ENCODE peak calls at places on chromosomes 2 and 18, in six cellular contexts. V is ascending aorta, I is left ventricle myocardium inferior, Y is thoracic aorta, S is A549, Q is sigmoid colon. J is an unnamed sample.

GRCh38 chr2:102737435-102737834 is 24.4 kb upstream of the TMEM182 start:
- DNase-seq in I (no peak), V (no peak), Y (no peak), Q (no peak), S (no peak), J (no peak)

GRCh38 chr2:111909079-111909478 is 10.7 kb downstream of the MERTK start:
- DNase-seq in S (no peak), I (no peak), Y (no peak), V (no peak), Q (no peak), J (no peak)

GRCh38 chr2:234571620-234572407 is 74.9 kb upstream of the ARL4C start:
- DNase-seq in S (no peak), Q (no peak), V (no peak), I (no peak), Y (no peak), J (no peak)

GRCh38 chr2:102186676-102187190 is at the start of gene IL1RL2:
- DNase-seq in S (no peak), V (no peak), I (no peak), Q (peak; percentile 64), Y (no peak), J (no peak)

GRCh38 chr18:29418136-29418535 is 1241.2 kb upstream of the CDH2 start:
- DNase-seq in S (no peak), Q (no peak), Y (no peak), V (no peak), I (no peak), J (no peak)

GRCh38 chr2:141611981-141612380 is 518.8 kb downstream of the LRP1B start:
- DNase-seq in Y (no peak), Q (no peak), V (no peak), S (no peak), I (no peak), J (no peak)

GRCh38 chr18:22739243-22739642 is 193.9 kb upstream of the RBBP8 start:
- DNase-seq in S (no peak), Y (no peak), I (no peak), Q (no peak), V (no peak), J (no peak)

GRCh38 chr2:160700006-160700405 is 206.4 kb upstream of the RBMS1 start:
- DNase-seq in Y (no peak), I (no peak), V (no peak), Q (no peak), S (no peak), J (no peak)

GRCh38 chr2:224983719-224984388 is 58.4 kb downstream of the DOCK10 start:
- DNase-seq in Q (no peak), I (no peak), S (no peak), V (no peak), Y (no peak), J (no peak)

GRCh38 chr2:84212611-84213314 is 246.3 kb downstream of the SUCLG1 start:
- DNase-seq in V (no peak), Y (no peak), Q (no peak), I (no peak), S (no peak), J (no peak)

GRCh38 chr2:8310557-8311455 is 371.1 kb upstream of the ID2 start:
- DNase-seq in Q (no peak), I (no peak), Y (no peak), S (no peak), V (no peak), J (peak; percentile 18)

GRCh38 chr18:34108206-34108605 is 116.5 kb downstream of the NOL4 start:
- DNase-seq in V (no peak), Y (no peak), Q (no peak), I (no peak), S (no peak), J (no peak)

GRCh38 chr2:131154071-131154531 is 49.0 kb downstream of the PLEKHB2 start:
- DNase-seq in Q (no peak), S (peak; percentile 72), Y (no peak), V (no peak), I (no peak), J (peak; percentile 38)

GRCh38 chr18:36745219-36745975 is 83.4 kb downstream of the TPGS2 start:
- DNase-seq in V (no peak), Q (no peak), S (no peak), I (no peak), Y (no peak), J (no peak)

GRCh38 chr2:218876562-218877219 is 4.0 kb upstream of the WNT10A start:
- DNase-seq in Y (no peak), S (peak; percentile 62), I (peak; percentile 52), Q (peak; percentile 78), V (no peak), J (peak; percentile 63)

GRCh38 chr18:13452448-13452811 is 233.9 kb downstream of the LDLRAD4 start:
- DNase-seq in V (peak; percentile 62), S (peak; percentile 10), Q (peak; percentile 81), I (no peak), Y (no peak), J (no peak)

GRCh38 chr2:128472789-128473174 is 154.1 kb upstream of the HS6ST1 start:
- DNase-seq in S (no peak), Q (no peak), V (no peak), I (no peak), Y (no peak), J (no peak)

GRCh38 chr2:128467321-128467901 is 148.7 kb upstream of the HS6ST1 start:
- DNase-seq in S (no peak), Y (no peak), V (no peak), Q (no peak), I (peak; percentile 76), J (no peak)

GRCh38 chr2:128468186-128468585 is 149.5 kb upstream of the HS6ST1 start:
- DNase-seq in Y (no peak), I (no peak), S (no peak), Q (no peak), V (no peak), J (no peak)

GRCh38 chr2:128469203-128469602 is 150.5 kb upstream of the HS6ST1 start:
- DNase-seq in I (no peak), Q (no peak), Y (no peak), V (no peak), S (no peak), J (no peak)

GRCh38 chr2:128469875-128470274 is 151.2 kb upstream of the HS6ST1 start:
- DNase-seq in I (no peak), Q (no peak), S (no peak), V (no peak), Y (no peak), J (no peak)
- H3K9me3 ChIP-seq in I (peaks cover 22% of the 10 kb centered on the region), Q (peaks cover 8% of the 10 kb centered on the region), S (peaks cover 24% of the 10 kb centered on the region), V (peaks cover 14% of the 10 kb centered on the region), Y (peaks cover 13% of the 10 kb centered on the region), J (peaks cover 3% of the 10 kb centered on the region)

GRCh38 chr18:74456017-74456408 is 1.1 kb downstream of the DIPK1C start:
- DNase-seq in Y (no peak), V (no peak), Q (no peak), S (no peak), I (no peak), J (no peak)
- H3K4me3 ChIP-seq in Y (peak overlapping the region; percentile 61), V (peak overlapping the region; percentile 39), Q (peak overlapping the region; percentile 47), S (no peak overlapping the region), I (peak overlapping the region; percentile 82), J (no peak overlapping the region)

DNA sequence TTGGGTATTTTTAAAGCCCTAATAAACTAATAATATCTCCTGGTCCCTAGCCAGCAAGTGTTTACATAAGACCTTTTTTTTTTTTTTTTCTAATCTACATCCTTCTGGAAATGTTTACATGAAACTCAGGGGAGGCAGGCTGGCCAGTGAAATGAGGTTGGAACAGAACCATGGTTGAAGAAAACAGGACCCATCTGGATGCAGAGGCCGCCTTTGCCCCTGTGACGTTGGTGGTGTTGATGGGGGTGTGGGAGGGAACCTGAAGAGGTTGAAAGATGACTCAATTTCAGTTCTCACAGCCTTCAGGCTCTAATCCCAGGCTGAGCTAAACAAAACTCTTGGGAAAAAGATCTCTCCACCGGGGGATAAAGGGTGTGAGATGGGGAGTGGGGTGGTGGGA is 118.5 kb downstream of the NRP2 start:
- DNase-seq in Y (no peak), I (no peak), S (no peak), V (no peak), Q (peak; percentile 94), J (no peak)
- H3K27ac ChIP-seq in Y (no peak overlapping the region), I (no peak overlapping the region), S (no peak overlapping the region), V (no peak overlapping the region), Q (peak overlapping the region; percentile 86), J (no peak overlapping the region)

DNA sequence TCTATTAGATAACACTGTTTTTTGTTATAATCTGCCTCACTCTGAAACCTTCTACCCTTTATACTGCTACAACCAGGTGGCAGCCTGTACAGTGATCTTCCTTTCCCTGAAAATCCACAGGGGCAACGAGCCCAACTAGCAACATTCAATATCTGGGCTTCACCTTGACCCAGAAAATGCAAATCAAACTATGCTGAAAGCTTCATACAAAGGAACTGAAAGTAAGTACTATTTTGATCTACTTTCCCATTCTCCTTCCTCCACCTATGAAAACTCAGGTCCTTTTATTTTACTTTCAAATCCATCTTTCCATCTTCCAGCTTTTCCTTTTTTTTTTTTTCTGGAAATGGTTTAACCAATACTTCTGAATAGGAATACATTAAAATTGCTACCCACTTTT is 175.8 kb upstream of the CCDC150 start:
- DNase-seq in Y (no peak), S (no peak), I (no peak), V (no peak), Q (no peak), J (no peak)
- H3K9me3 ChIP-seq in Y (no peaks in the 10 kb centered on the region), S (peaks cover 15% of the 10 kb centered on the region), I (no peaks in the 10 kb centered on the region), V (no peaks in the 10 kb centered on the region), Q (no peaks in the 10 kb centered on the region), J (no peaks in the 10 kb centered on the region)